ENCODE peak calls at places on chromosome X, in four cellular contexts. One of them, this sample, is unnamed.

GRCh38 chrX:42107495-42108139 is 184.3 kb upstream of the CASK start:
- DNase-seq in AG10803: no peak
- DNase-seq in stimulated activated CD4-positive, alpha-beta T cell treated with anti-CD3 and anti-CD28 coated beads, Interleukin-1b, Interleukin-23, amount 100 ng/mL, for 48 hours: peak
- DNase-seq in PC-3: no peak
- DNase-seq in this sample: peak

GRCh38 chrX:21373001-21373400 is 1.2 kb upstream of the CNKSR2 start:
- DNase-seq in PC-3: no peak
- DNase-seq in stimulated activated CD4-positive, alpha-beta T cell treated with anti-CD3 and anti-CD28 coated beads, Interleukin-1b, Interleukin-23, amount 100 ng/mL, for 48 hours: no peak
- DNase-seq in AG10803: no peak
- DNase-seq in this sample: no peak

GRCh38 chrX:38192007-38192625 is 28.6 kb downstream of the SRPX start:
- DNase-seq in stimulated activated CD4-positive, alpha-beta T cell treated with anti-CD3 and anti-CD28 coated beads, Interleukin-1b, Interleukin-23, amount 100 ng/mL, for 48 hours: no peak
- DNase-seq in PC-3: peak
- DNase-seq in AG10803: peak
- DNase-seq in this sample: no peak

GRCh38 chrX:97563531-97564133 is 679.9 kb downstream of the RPA4 start:
- DNase-seq in stimulated activated CD4-positive, alpha-beta T cell treated with anti-CD3 and anti-CD28 coated beads, Interleukin-1b, Interleukin-23, amount 100 ng/mL, for 48 hours: peak
- DNase-seq in AG10803: peak
- DNase-seq in PC-3: peak
- DNase-seq in this sample: peak

GRCh38 chrX:140389331-140389730 is 115.5 kb downstream of the SOX3 start:
- DNase-seq in AG10803: no peak
- DNase-seq in PC-3: no peak
- DNase-seq in stimulated activated CD4-positive, alpha-beta T cell treated with anti-CD3 and anti-CD28 coated beads, Interleukin-1b, Interleukin-23, amount 100 ng/mL, for 48 hours: no peak
- DNase-seq in this sample: no peak

GRCh38 chrX:53704854-53705253 is 18.3 kb upstream of the HUWE1 start:
- DNase-seq in stimulated activated CD4-positive, alpha-beta T cell treated with anti-CD3 and anti-CD28 coated beads, Interleukin-1b, Interleukin-23, amount 100 ng/mL, for 48 hours: no peak
- DNase-seq in PC-3: no peak
- DNase-seq in AG10803: no peak
- DNase-seq in this sample: no peak

GRCh38 chrX:15908891-15909290 is 54.3 kb upstream of the AP1S2 start:
- DNase-seq in stimulated activated CD4-positive, alpha-beta T cell treated with anti-CD3 and anti-CD28 coated beads, Interleukin-1b, Interleukin-23, amount 100 ng/mL, for 48 hours: no peak
- DNase-seq in AG10803: no peak
- DNase-seq in PC-3: no peak
- DNase-seq in this sample: no peak

GRCh38 chrX:153592966-153593688 is 5.8 kb downstream of the CCNQ start:
- DNase-seq in stimulated activated CD4-positive, alpha-beta T cell treated with anti-CD3 and anti-CD28 coated beads, Interleukin-1b, Interleukin-23, amount 100 ng/mL, for 48 hours: no peak
- DNase-seq in PC-3: no peak
- DNase-seq in AG10803: no peak
- DNase-seq in this sample: no peak

GRCh38 chrX:17608898-17609297 is 128.4 kb upstream of the SCML1 start:
- DNase-seq in stimulated activated CD4-positive, alpha-beta T cell treated with anti-CD3 and anti-CD28 coated beads, Interleukin-1b, Interleukin-23, amount 100 ng/mL, for 48 hours: no peak
- DNase-seq in AG10803: no peak
- DNase-seq in PC-3: peak
- DNase-seq in this sample: no peak

GRCh38 chrX:14884714-14885113 is 11.5 kb downstream of the MOSPD2 start:
- DNase-seq in PC-3: no peak
- DNase-seq in AG10803: no peak
- DNase-seq in stimulated activated CD4-positive, alpha-beta T cell treated with anti-CD3 and anti-CD28 coated beads, Interleukin-1b, Interleukin-23, amount 100 ng/mL, for 48 hours: no peak
- DNase-seq in this sample: no peak

GRCh38 chrX:136310411-136310810 is 9.6 kb downstream of the ADGRG4 start:
- DNase-seq in PC-3: peak
- DNase-seq in stimulated activated CD4-positive, alpha-beta T cell treated with anti-CD3 and anti-CD28 coated beads, Interleukin-1b, Interleukin-23, amount 100 ng/mL, for 48 hours: no peak
- DNase-seq in AG10803: no peak
- DNase-seq in this sample: no peak

GRCh38 chrX:71532078-71532752 is 689 bp upstream of the OGT start:
- DNase-seq in AG10803: peak
- DNase-seq in PC-3: peak
- DNase-seq in stimulated activated CD4-positive, alpha-beta T cell treated with anti-CD3 and anti-CD28 coated beads, Interleukin-1b, Interleukin-23, amount 100 ng/mL, for 48 hours: peak
- DNase-seq in this sample: peak

GRCh38 chrX:16145656-16146055 is 21.6 kb upstream of the MAGEB17 start:
- DNase-seq in PC-3: no peak
- DNase-seq in AG10803: no peak
- DNase-seq in stimulated activated CD4-positive, alpha-beta T cell treated with anti-CD3 and anti-CD28 coated beads, Interleukin-1b, Interleukin-23, amount 100 ng/mL, for 48 hours: no peak
- DNase-seq in this sample: no peak

GRCh38 chrX:103215768-103216085 is 819 bp downstream of the BEX4 start:
- DNase-seq in stimulated activated CD4-positive, alpha-beta T cell treated with anti-CD3 and anti-CD28 coated beads, Interleukin-1b, Interleukin-23, amount 100 ng/mL, for 48 hours: no peak
- DNase-seq in PC-3: no peak
- DNase-seq in AG10803: no peak
- DNase-seq in this sample: no peak

GRCh38 chrX:87732133-87732532 is 214.5 kb downstream of the KLHL4 start:
- DNase-seq in stimulated activated CD4-positive, alpha-beta T cell treated with anti-CD3 and anti-CD28 coated beads, Interleukin-1b, Interleukin-23, amount 100 ng/mL, for 48 hours: no peak
- DNase-seq in PC-3: peak
- DNase-seq in AG10803: no peak
- DNase-seq in this sample: no peak

GRCh38 chrX:41238543-41238942 is 95.4 kb upstream of the DDX3X start:
- DNase-seq in stimulated activated CD4-positive, alpha-beta T cell treated with anti-CD3 and anti-CD28 coated beads, Interleukin-1b, Interleukin-23, amount 100 ng/mL, for 48 hours: no peak
- DNase-seq in AG10803: peak
- DNase-seq in PC-3: peak
- DNase-seq in this sample: no peak

GRCh38 chrX:1589356-1590130 is 1.9 kb upstream of the AKAP17A start:
- DNase-seq in AG10803: no peak
- DNase-seq in stimulated activated CD4-positive, alpha-beta T cell treated with anti-CD3 and anti-CD28 coated beads, Interleukin-1b, Interleukin-23, amount 100 ng/mL, for 48 hours: no peak
- DNase-seq in PC-3: no peak
- DNase-seq in this sample: no peak

GRCh38 chrX:155216940-155217450 is 735 bp downstream of the VBP1 start:
- DNase-seq in AG10803: peak
- DNase-seq in PC-3: peak
- DNase-seq in stimulated activated CD4-positive, alpha-beta T cell treated with anti-CD3 and anti-CD28 coated beads, Interleukin-1b, Interleukin-23, amount 100 ng/mL, for 48 hours: no peak
- DNase-seq in this sample: no peak

GRCh38 chrX:24341795-24342194 is 18.6 kb upstream of the SUPT20HL1 start:
- DNase-seq in AG10803: peak
- DNase-seq in stimulated activated CD4-positive, alpha-beta T cell treated with anti-CD3 and anti-CD28 coated beads, Interleukin-1b, Interleukin-23, amount 100 ng/mL, for 48 hours: no peak
- DNase-seq in PC-3: peak
- DNase-seq in this sample: no peak

GRCh38 chrX:19912-20571 is 261.1 kb upstream of the PLCXD1 start:
- DNase-seq in stimulated activated CD4-positive, alpha-beta T cell treated with anti-CD3 and anti-CD28 coated beads, Interleukin-1b, Interleukin-23, amount 100 ng/mL, for 48 hours: no peak
- DNase-seq in AG10803: peak
- DNase-seq in PC-3: peak
- DNase-seq in this sample: no peak

GRCh38 chrX:113747274-113747973 is 836.5 kb upstream of the HTR2C start:
- DNase-seq in PC-3: no peak
- DNase-seq in stimulated activated CD4-positive, alpha-beta T cell treated with anti-CD3 and anti-CD28 coated beads, Interleukin-1b, Interleukin-23, amount 100 ng/mL, for 48 hours: no peak
- DNase-seq in AG10803: no peak
- DNase-seq in this sample: no peak

GRCh38 chrX:41043950-41044349 is 41.3 kb upstream of the USP9X start:
- DNase-seq in PC-3: peak
- DNase-seq in stimulated activated CD4-positive, alpha-beta T cell treated with anti-CD3 and anti-CD28 coated beads, Interleukin-1b, Interleukin-23, amount 100 ng/mL, for 48 hours: no peak
- DNase-seq in AG10803: peak
- DNase-seq in this sample: no peak

GRCh38 chrX:110852180-110852579 is 56.6 kb upstream of the CHRDL1 start:
- DNase-seq in PC-3: peak
- DNase-seq in AG10803: peak
- DNase-seq in stimulated activated CD4-positive, alpha-beta T cell treated with anti-CD3 and anti-CD28 coated beads, Interleukin-1b, Interleukin-23, amount 100 ng/mL, for 48 hours: no peak
- DNase-seq in this sample: no peak

GRCh38 chrX:73825569-73825968 is 262.6 kb downstream of the CHIC1 start:
- DNase-seq in stimulated activated CD4-positive, alpha-beta T cell treated with anti-CD3 and anti-CD28 coated beads, Interleukin-1b, Interleukin-23, amount 100 ng/mL, for 48 hours: no peak
- DNase-seq in PC-3: no peak
- DNase-seq in AG10803: no peak
- DNase-seq in this sample: no peak